ENCODE peak calls at places on chromosomes 5 and 9, in eight cellular contexts. One of them, this sample, is unnamed.

GRCh38 chr5:1901983-1902382 is 19.3 kb upstream of the IRX4 start:
- DNase-seq in ureter: no peak
- DNase-seq in iris pigment epithelial cell: no peak
- DNase-seq in globus pallidus: no peak
- DNase-seq in CD14-positive monocyte: peak
- DNase-seq in GM18507: no peak
- DNase-seq in ELR: no peak
- DNase-seq in activated naive CD8-positive, alpha-beta T cell treated with anti-CD3 and anti-CD28 coated beads, Interleukin-2, amount 10 ng/mL, durations not matched to agents 7 days and 5 days: no peak
- DNase-seq in this sample: no peak

GRCh38 chr5:111223086-111223789 is 946 bp upstream of the CAMK4 start:
- DNase-seq in ureter: no peak
- DNase-seq in iris pigment epithelial cell: peak
- DNase-seq in GM18507: no peak
- DNase-seq in globus pallidus: no peak
- DNase-seq in ELR: no peak
- DNase-seq in activated naive CD8-positive, alpha-beta T cell treated with anti-CD3 and anti-CD28 coated beads, Interleukin-2, amount 10 ng/mL, durations not matched to agents 7 days and 5 days: no peak
- DNase-seq in CD14-positive monocyte: no peak
- DNase-seq in this sample: no peak

GRCh38 chr9:38649731-38650363 is 29.5 kb upstream of the ANKRD18A start:
- DNase-seq in activated naive CD8-positive, alpha-beta T cell treated with anti-CD3 and anti-CD28 coated beads, Interleukin-2, amount 10 ng/mL, durations not matched to agents 7 days and 5 days: no peak
- DNase-seq in iris pigment epithelial cell: no peak
- DNase-seq in ureter: no peak
- DNase-seq in CD14-positive monocyte: no peak
- DNase-seq in ELR: no peak
- DNase-seq in globus pallidus: no peak
- DNase-seq in GM18507: no peak
- DNase-seq in this sample: no peak

GRCh38 chr5:149982505-149982904 is 17.9 kb downstream of the TIGD6 start:
- DNase-seq in ELR: no peak
- DNase-seq in GM18507: no peak
- DNase-seq in ureter: no peak
- DNase-seq in activated naive CD8-positive, alpha-beta T cell treated with anti-CD3 and anti-CD28 coated beads, Interleukin-2, amount 10 ng/mL, durations not matched to agents 7 days and 5 days: no peak
- DNase-seq in globus pallidus: no peak
- DNase-seq in CD14-positive monocyte: no peak
- DNase-seq in iris pigment epithelial cell: no peak
- DNase-seq in this sample: no peak

GRCh38 chr5:97231025-97231636 is 48.1 kb upstream of the RIOK2 start:
- DNase-seq in ureter: no peak
- DNase-seq in ELR: peak
- DNase-seq in iris pigment epithelial cell: peak
- DNase-seq in CD14-positive monocyte: no peak
- DNase-seq in globus pallidus: peak
- DNase-seq in GM18507: no peak
- DNase-seq in activated naive CD8-positive, alpha-beta T cell treated with anti-CD3 and anti-CD28 coated beads, Interleukin-2, amount 10 ng/mL, durations not matched to agents 7 days and 5 days: no peak
- DNase-seq in this sample: peak

GRCh38 chr5:169717298-169717697 is 80.2 kb downstream of the DOCK2 start:
- DNase-seq in GM18507: no peak
- DNase-seq in ureter: no peak
- DNase-seq in iris pigment epithelial cell: peak
- DNase-seq in ELR: peak
- DNase-seq in activated naive CD8-positive, alpha-beta T cell treated with anti-CD3 and anti-CD28 coated beads, Interleukin-2, amount 10 ng/mL, durations not matched to agents 7 days and 5 days: no peak
- DNase-seq in globus pallidus: no peak
- DNase-seq in CD14-positive monocyte: peak
- DNase-seq in this sample: no peak

GRCh38 chr5:60287174-60287771 is 393.7 kb upstream of the PDE4D start:
- DNase-seq in ELR: peak
- DNase-seq in globus pallidus: peak
- DNase-seq in ureter: no peak
- DNase-seq in activated naive CD8-positive, alpha-beta T cell treated with anti-CD3 and anti-CD28 coated beads, Interleukin-2, amount 10 ng/mL, durations not matched to agents 7 days and 5 days: no peak
- DNase-seq in GM18507: no peak
- DNase-seq in iris pigment epithelial cell: peak
- DNase-seq in CD14-positive monocyte: peak
- DNase-seq in this sample: peak

GRCh38 chr9:116632990-116633441 is 54.1 kb upstream of the TRIM32 start:
- DNase-seq in iris pigment epithelial cell: peak
- DNase-seq in CD14-positive monocyte: no peak
- DNase-seq in ureter: no peak
- DNase-seq in ELR: peak
- DNase-seq in GM18507: no peak
- DNase-seq in globus pallidus: no peak
- DNase-seq in activated naive CD8-positive, alpha-beta T cell treated with anti-CD3 and anti-CD28 coated beads, Interleukin-2, amount 10 ng/mL, durations not matched to agents 7 days and 5 days: no peak
- DNase-seq in this sample: no peak

GRCh38 chr5:56585973-56586740 is 229.2 kb upstream of the MAP3K1 start:
- DNase-seq in iris pigment epithelial cell: no peak
- DNase-seq in ureter: peak
- DNase-seq in CD14-positive monocyte: no peak
- DNase-seq in globus pallidus: no peak
- DNase-seq in GM18507: no peak
- DNase-seq in ELR: no peak
- DNase-seq in activated naive CD8-positive, alpha-beta T cell treated with anti-CD3 and anti-CD28 coated beads, Interleukin-2, amount 10 ng/mL, durations not matched to agents 7 days and 5 days: no peak
- DNase-seq in this sample: no peak

GRCh38 chr5:60026174-60026573 is 132.6 kb upstream of the PDE4D start:
- DNase-seq in globus pallidus: no peak
- DNase-seq in ELR: no peak
- DNase-seq in ureter: no peak
- DNase-seq in activated naive CD8-positive, alpha-beta T cell treated with anti-CD3 and anti-CD28 coated beads, Interleukin-2, amount 10 ng/mL, durations not matched to agents 7 days and 5 days: no peak
- DNase-seq in CD14-positive monocyte: no peak
- DNase-seq in iris pigment epithelial cell: peak
- DNase-seq in GM18507: no peak
- DNase-seq in this sample: no peak

GRCh38 chr9:78132688-78133033 is 101.0 kb upstream of the GNAQ start:
- DNase-seq in globus pallidus: peak
- DNase-seq in iris pigment epithelial cell: peak
- DNase-seq in CD14-positive monocyte: no peak
- DNase-seq in activated naive CD8-positive, alpha-beta T cell treated with anti-CD3 and anti-CD28 coated beads, Interleukin-2, amount 10 ng/mL, durations not matched to agents 7 days and 5 days: no peak
- DNase-seq in GM18507: no peak
- DNase-seq in ureter: no peak
- DNase-seq in ELR: peak
- DNase-seq in this sample: no peak

GRCh38 chr5:134249469-134250379 is 23.9 kb upstream of the PPP2CA start:
- DNase-seq in globus pallidus: peak
- DNase-seq in CD14-positive monocyte: peak
- DNase-seq in ureter: peak
- DNase-seq in GM18507: no peak
- DNase-seq in iris pigment epithelial cell: peak
- DNase-seq in ELR: peak
- DNase-seq in activated naive CD8-positive, alpha-beta T cell treated with anti-CD3 and anti-CD28 coated beads, Interleukin-2, amount 10 ng/mL, durations not matched to agents 7 days and 5 days: no peak
- DNase-seq in this sample: no peak

GRCh38 chr9:96014078-96014477 is 138.6 kb downstream of the ERCC6L2 start:
- DNase-seq in globus pallidus: no peak
- DNase-seq in iris pigment epithelial cell: no peak
- DNase-seq in ureter: no peak
- DNase-seq in GM18507: no peak
- DNase-seq in activated naive CD8-positive, alpha-beta T cell treated with anti-CD3 and anti-CD28 coated beads, Interleukin-2, amount 10 ng/mL, durations not matched to agents 7 days and 5 days: peak
- DNase-seq in ELR: no peak
- DNase-seq in CD14-positive monocyte: no peak
- DNase-seq in this sample: no peak

GRCh38 chr9:16794871-16795639 is 75.4 kb downstream of the BNC2 start:
- DNase-seq in globus pallidus: no peak
- DNase-seq in ELR: peak
- DNase-seq in GM18507: no peak
- DNase-seq in CD14-positive monocyte: no peak
- DNase-seq in iris pigment epithelial cell: peak
- DNase-seq in ureter: no peak
- DNase-seq in activated naive CD8-positive, alpha-beta T cell treated with anti-CD3 and anti-CD28 coated beads, Interleukin-2, amount 10 ng/mL, durations not matched to agents 7 days and 5 days: no peak
- DNase-seq in this sample: no peak

GRCh38 chr5:115686692-115687054 is 60.8 kb upstream of the TMED7 start:
- DNase-seq in CD14-positive monocyte: no peak
- DNase-seq in globus pallidus: no peak
- DNase-seq in GM18507: no peak
- DNase-seq in ureter: no peak
- DNase-seq in activated naive CD8-positive, alpha-beta T cell treated with anti-CD3 and anti-CD28 coated beads, Interleukin-2, amount 10 ng/mL, durations not matched to agents 7 days and 5 days: no peak
- DNase-seq in ELR: peak
- DNase-seq in iris pigment epithelial cell: peak
- DNase-seq in this sample: no peak

GRCh38 chr9:91162311-91162710 is 199.4 kb downstream of the AUH start:
- DNase-seq in GM18507: no peak
- DNase-seq in ureter: no peak
- DNase-seq in activated naive CD8-positive, alpha-beta T cell treated with anti-CD3 and anti-CD28 coated beads, Interleukin-2, amount 10 ng/mL, durations not matched to agents 7 days and 5 days: no peak
- DNase-seq in CD14-positive monocyte: peak
- DNase-seq in ELR: peak
- DNase-seq in globus pallidus: no peak
- DNase-seq in iris pigment epithelial cell: peak
- DNase-seq in this sample: no peak

GRCh38 chr9:101274971-101275670 is 109.7 kb downstream of the BAAT start:
- DNase-seq in ELR: no peak
- DNase-seq in GM18507: no peak
- DNase-seq in iris pigment epithelial cell: no peak
- DNase-seq in CD14-positive monocyte: no peak
- DNase-seq in ureter: no peak
- DNase-seq in activated naive CD8-positive, alpha-beta T cell treated with anti-CD3 and anti-CD28 coated beads, Interleukin-2, amount 10 ng/mL, durations not matched to agents 7 days and 5 days: no peak
- DNase-seq in globus pallidus: no peak
- DNase-seq in this sample: no peak

GRCh38 chr5:43560128-43560527 is 3.3 kb upstream of the PAIP1 start:
- DNase-seq in GM18507: no peak
- DNase-seq in CD14-positive monocyte: no peak
- DNase-seq in activated naive CD8-positive, alpha-beta T cell treated with anti-CD3 and anti-CD28 coated beads, Interleukin-2, amount 10 ng/mL, durations not matched to agents 7 days and 5 days: no peak
- DNase-seq in iris pigment epithelial cell: peak
- DNase-seq in ELR: peak
- DNase-seq in globus pallidus: no peak
- DNase-seq in ureter: no peak
- DNase-seq in this sample: no peak

GRCh38 chr9:96178153-96178552 is 123.8 kb downstream of the HSD17B3 start:
- DNase-seq in GM18507: no peak
- DNase-seq in ELR: no peak
- DNase-seq in CD14-positive monocyte: no peak
- DNase-seq in ureter: no peak
- DNase-seq in iris pigment epithelial cell: no peak
- DNase-seq in globus pallidus: no peak
- DNase-seq in activated naive CD8-positive, alpha-beta T cell treated with anti-CD3 and anti-CD28 coated beads, Interleukin-2, amount 10 ng/mL, durations not matched to agents 7 days and 5 days: no peak
- DNase-seq in this sample: no peak

GRCh38 chr9:100449420-100449819 is 22.5 kb downstream of the MSANTD3 start:
- DNase-seq in activated naive CD8-positive, alpha-beta T cell treated with anti-CD3 and anti-CD28 coated beads, Interleukin-2, amount 10 ng/mL, durations not matched to agents 7 days and 5 days: no peak
- DNase-seq in iris pigment epithelial cell: no peak
- DNase-seq in ureter: no peak
- DNase-seq in GM18507: no peak
- DNase-seq in ELR: no peak
- DNase-seq in globus pallidus: no peak
- DNase-seq in CD14-positive monocyte: no peak
- DNase-seq in this sample: no peak

GRCh38 chr5:65066385-65066784 is 297.7 kb downstream of the CWC27 start:
- DNase-seq in iris pigment epithelial cell: no peak
- DNase-seq in CD14-positive monocyte: no peak
- DNase-seq in ELR: no peak
- DNase-seq in globus pallidus: peak
- DNase-seq in activated naive CD8-positive, alpha-beta T cell treated with anti-CD3 and anti-CD28 coated beads, Interleukin-2, amount 10 ng/mL, durations not matched to agents 7 days and 5 days: no peak
- DNase-seq in GM18507: no peak
- DNase-seq in ureter: no peak
- DNase-seq in this sample: no peak

GRCh38 chr5:83991566-83992224 is 271.0 kb upstream of the HAPLN1 start:
- DNase-seq in ureter: no peak
- DNase-seq in GM18507: no peak
- DNase-seq in CD14-positive monocyte: no peak
- DNase-seq in ELR: peak
- DNase-seq in iris pigment epithelial cell: peak
- DNase-seq in globus pallidus: no peak
- DNase-seq in activated naive CD8-positive, alpha-beta T cell treated with anti-CD3 and anti-CD28 coated beads, Interleukin-2, amount 10 ng/mL, durations not matched to agents 7 days and 5 days: no peak
- DNase-seq in this sample: no peak

GRCh38 chr5:167720676-167721260 is 570.7 kb upstream of the WWC1 start:
- DNase-seq in activated naive CD8-positive, alpha-beta T cell treated with anti-CD3 and anti-CD28 coated beads, Interleukin-2, amount 10 ng/mL, durations not matched to agents 7 days and 5 days: no peak
- DNase-seq in ureter: no peak
- DNase-seq in iris pigment epithelial cell: peak
- DNase-seq in ELR: peak
- DNase-seq in GM18507: no peak
- DNase-seq in globus pallidus: no peak
- DNase-seq in CD14-positive monocyte: no peak
- DNase-seq in this sample: no peak

GRCh38 chr9:100697339-100697738 is 119.5 kb downstream of the CAVIN4 start:
- DNase-seq in activated naive CD8-positive, alpha-beta T cell treated with anti-CD3 and anti-CD28 coated beads, Interleukin-2, amount 10 ng/mL, durations not matched to agents 7 days and 5 days: no peak
- DNase-seq in globus pallidus: no peak
- DNase-seq in ELR: no peak
- DNase-seq in ureter: no peak
- DNase-seq in CD14-positive monocyte: no peak
- DNase-seq in iris pigment epithelial cell: no peak
- DNase-seq in GM18507: no peak
- DNase-seq in this sample: no peak

GRCh38 chr9:134707031-134707680 is 65.6 kb downstream of the COL5A1 start:
- DNase-seq in CD14-positive monocyte: no peak
- DNase-seq in globus pallidus: peak
- DNase-seq in ELR: peak
- DNase-seq in iris pigment epithelial cell: peak
- DNase-seq in GM18507: no peak
- DNase-seq in ureter: peak
- DNase-seq in activated naive CD8-positive, alpha-beta T cell treated with anti-CD3 and anti-CD28 coated beads, Interleukin-2, amount 10 ng/mL, durations not matched to agents 7 days and 5 days: no peak
- DNase-seq in this sample: no peak

GRCh38 chr5:84197542-84197941 is 187.1 kb downstream of the EDIL3 start:
- DNase-seq in activated naive CD8-positive, alpha-beta T cell treated with anti-CD3 and anti-CD28 coated beads, Interleukin-2, amount 10 ng/mL, durations not matched to agents 7 days and 5 days: no peak
- DNase-seq in iris pigment epithelial cell: no peak
- DNase-seq in GM18507: no peak
- DNase-seq in CD14-positive monocyte: no peak
- DNase-seq in globus pallidus: no peak
- DNase-seq in ELR: no peak
- DNase-seq in ureter: no peak
- DNase-seq in this sample: no peak

GRCh38 chr9:36169166-36169565 is at the start of gene CCIN:
- DNase-seq in ureter: no peak
- DNase-seq in GM18507: no peak
- DNase-seq in CD14-positive monocyte: no peak
- DNase-seq in activated naive CD8-positive, alpha-beta T cell treated with anti-CD3 and anti-CD28 coated beads, Interleukin-2, amount 10 ng/mL, durations not matched to agents 7 days and 5 days: no peak
- DNase-seq in ELR: no peak
- DNase-seq in iris pigment epithelial cell: no peak
- DNase-seq in globus pallidus: no peak
- DNase-seq in this sample: no peak

GRCh38 chr9:134439368-134439784 is 113.1 kb downstream of the RXRA start:
- DNase-seq in GM18507: no peak
- DNase-seq in iris pigment epithelial cell: no peak
- DNase-seq in globus pallidus: no peak
- DNase-seq in CD14-positive monocyte: no peak
- DNase-seq in ureter: no peak
- DNase-seq in ELR: no peak
- DNase-seq in activated naive CD8-positive, alpha-beta T cell treated with anti-CD3 and anti-CD28 coated beads, Interleukin-2, amount 10 ng/mL, durations not matched to agents 7 days and 5 days: no peak
- DNase-seq in this sample: no peak

GRCh38 chr9:112404367-112404979 is 24.6 kb downstream of the HSDL2 start:
- DNase-seq in GM18507: no peak
- DNase-seq in ELR: no peak
- DNase-seq in activated naive CD8-positive, alpha-beta T cell treated with anti-CD3 and anti-CD28 coated beads, Interleukin-2, amount 10 ng/mL, durations not matched to agents 7 days and 5 days: no peak
- DNase-seq in CD14-positive monocyte: no peak
- DNase-seq in iris pigment epithelial cell: peak
- DNase-seq in ureter: no peak
- DNase-seq in globus pallidus: no peak
- DNase-seq in this sample: no peak

GRCh38 chr5:154112255-154112654 is 73.5 kb downstream of the MFAP3 start:
- DNase-seq in ELR: no peak
- DNase-seq in GM18507: no peak
- DNase-seq in CD14-positive monocyte: no peak
- DNase-seq in activated naive CD8-positive, alpha-beta T cell treated with anti-CD3 and anti-CD28 coated beads, Interleukin-2, amount 10 ng/mL, durations not matched to agents 7 days and 5 days: no peak
- DNase-seq in iris pigment epithelial cell: no peak
- DNase-seq in ureter: no peak
- DNase-seq in globus pallidus: no peak
- DNase-seq in this sample: no peak

This sample was measured in SHP77 treated with DMSO at 0.1 percent for 48 hours.